ENCODE peak calls at places on chromosomes 16 and 17, in seven cellular contexts. One of them, this sample, is unnamed.

GRCh38 chr17:58172369-58173071 is 5.7 kb downstream of the OR4D2 start:
- DNase-seq in left cardiac atrium: no peak
- DNase-seq in EL: peak; percentile 34
- DNase-seq in activated gamma-delta T cell treated with anti-CD3 and anti-CD28 coated beads, Interleukin-2, amount 50 U/mL, for 16 hours: peak; percentile 13
- DNase-seq in Kasumi-1: peak; percentile 37
- DNase-seq in pancreas: no peak
- DNase-seq in A172: peak; percentile 28
- DNase-seq in this sample: no peak

GRCh38 chr17:2179615-2180295 is 123.8 kb downstream of the SMG6 start:
- DNase-seq in EL: peak; percentile 88
- DNase-seq in Kasumi-1: no peak
- DNase-seq in activated gamma-delta T cell treated with anti-CD3 and anti-CD28 coated beads, Interleukin-2, amount 50 U/mL, for 16 hours: no peak
- DNase-seq in left cardiac atrium: peak; percentile 89
- DNase-seq in pancreas: peak; percentile 63
- DNase-seq in A172: peak; percentile 90
- DNase-seq in this sample: peak; percentile 97

GRCh38 chr16:88878967-88879787 is 12.7 kb upstream of the PABPN1L start:
- DNase-seq in activated gamma-delta T cell treated with anti-CD3 and anti-CD28 coated beads, Interleukin-2, amount 50 U/mL, for 16 hours: no peak
- DNase-seq in EL: no peak
- DNase-seq in Kasumi-1: no peak
- DNase-seq in left cardiac atrium: no peak
- DNase-seq in pancreas: no peak
- DNase-seq in A172: no peak
- DNase-seq in this sample: no peak

GRCh38 chr17:45768000-45768399 is 16.1 kb upstream of the CRHR1 start:
- DNase-seq in Kasumi-1: no peak
- DNase-seq in A172: peak; percentile 17
- DNase-seq in pancreas: no peak
- DNase-seq in activated gamma-delta T cell treated with anti-CD3 and anti-CD28 coated beads, Interleukin-2, amount 50 U/mL, for 16 hours: no peak
- DNase-seq in left cardiac atrium: no peak
- DNase-seq in EL: no peak
- DNase-seq in this sample: no peak

GRCh38 chr17:58309918-58310259 is 18.7 kb downstream of the TSPOAP1 start:
- DNase-seq in pancreas: no peak
- DNase-seq in EL: no peak
- DNase-seq in Kasumi-1: no peak
- DNase-seq in A172: no peak
- DNase-seq in activated gamma-delta T cell treated with anti-CD3 and anti-CD28 coated beads, Interleukin-2, amount 50 U/mL, for 16 hours: no peak
- DNase-seq in left cardiac atrium: peak; percentile 5
- DNase-seq in this sample: no peak

GRCh38 chr16:46885960-46886763 is 2.0 kb downstream of the GPT2 start:
- DNase-seq in A172: no peak
- DNase-seq in EL: no peak
- DNase-seq in Kasumi-1: no peak
- DNase-seq in activated gamma-delta T cell treated with anti-CD3 and anti-CD28 coated beads, Interleukin-2, amount 50 U/mL, for 16 hours: no peak
- DNase-seq in left cardiac atrium: peak; percentile 47
- DNase-seq in pancreas: peak; percentile 75
- DNase-seq in this sample: no peak

GRCh38 chr16:58471209-58471975 is 28.6 kb upstream of the NDRG4 start:
- DNase-seq in left cardiac atrium: no peak
- DNase-seq in Kasumi-1: no peak
- DNase-seq in activated gamma-delta T cell treated with anti-CD3 and anti-CD28 coated beads, Interleukin-2, amount 50 U/mL, for 16 hours: no peak
- DNase-seq in A172: peak; percentile 21
- DNase-seq in EL: no peak
- DNase-seq in pancreas: no peak
- DNase-seq in this sample: no peak

GRCh38 chr17:2084129-2084765 is 29.3 kb downstream of the HIC1 start:
- DNase-seq in pancreas: no peak
- DNase-seq in left cardiac atrium: peak; percentile 76
- DNase-seq in Kasumi-1: no peak
- DNase-seq in EL: peak; percentile 87
- DNase-seq in activated gamma-delta T cell treated with anti-CD3 and anti-CD28 coated beads, Interleukin-2, amount 50 U/mL, for 16 hours: no peak
- DNase-seq in A172: peak; percentile 82
- DNase-seq in this sample: peak; percentile 81

GRCh38 chr17:78709119-78709681 is 72.9 kb downstream of the CYTH1 start:
- DNase-seq in pancreas: no peak
- DNase-seq in left cardiac atrium: no peak
- DNase-seq in EL: no peak
- DNase-seq in Kasumi-1: no peak
- DNase-seq in A172: no peak
- DNase-seq in activated gamma-delta T cell treated with anti-CD3 and anti-CD28 coated beads, Interleukin-2, amount 50 U/mL, for 16 hours: no peak
- DNase-seq in this sample: no peak

GRCh38 chr17:2125013-2125535 is 70.2 kb downstream of the HIC1 start:
- DNase-seq in left cardiac atrium: no peak
- DNase-seq in pancreas: no peak
- DNase-seq in activated gamma-delta T cell treated with anti-CD3 and anti-CD28 coated beads, Interleukin-2, amount 50 U/mL, for 16 hours: no peak
- DNase-seq in A172: no peak
- DNase-seq in Kasumi-1: no peak
- DNase-seq in EL: peak; percentile 71
- DNase-seq in this sample: peak; percentile 12

GRCh38 chr17:17859909-17860760 is 23.3 kb upstream of the SREBF1 start:
- DNase-seq in Kasumi-1: peak; percentile 14
- DNase-seq in A172: peak; percentile 70
- DNase-seq in EL: peak; percentile 65
- DNase-seq in left cardiac atrium: peak; percentile 73
- DNase-seq in activated gamma-delta T cell treated with anti-CD3 and anti-CD28 coated beads, Interleukin-2, amount 50 U/mL, for 16 hours: peak; percentile 58
- DNase-seq in pancreas: peak; percentile 65
- DNase-seq in this sample: peak; percentile 44

GRCh38 chr16:79286646-79287423 is 313.7 kb downstream of the MAF start:
- DNase-seq in EL: no peak
- DNase-seq in pancreas: peak; percentile 71
- DNase-seq in Kasumi-1: no peak
- DNase-seq in activated gamma-delta T cell treated with anti-CD3 and anti-CD28 coated beads, Interleukin-2, amount 50 U/mL, for 16 hours: no peak
- DNase-seq in A172: no peak
- DNase-seq in left cardiac atrium: peak; percentile 27
- DNase-seq in this sample: no peak

GRCh38 chr17:4678448-4679026 is 25.4 kb downstream of the PELP1 start:
- DNase-seq in pancreas: no peak
- DNase-seq in left cardiac atrium: no peak
- DNase-seq in Kasumi-1: no peak
- DNase-seq in A172: peak; percentile 83
- DNase-seq in EL: peak; percentile 98
- DNase-seq in activated gamma-delta T cell treated with anti-CD3 and anti-CD28 coated beads, Interleukin-2, amount 50 U/mL, for 16 hours: no peak
- DNase-seq in this sample: peak; percentile 82

GRCh38 chr17:41301916-41302901 is at the start of gene KRTAP29-1:
- DNase-seq in A172: no peak
- DNase-seq in activated gamma-delta T cell treated with anti-CD3 and anti-CD28 coated beads, Interleukin-2, amount 50 U/mL, for 16 hours: no peak
- DNase-seq in Kasumi-1: no peak
- DNase-seq in EL: no peak
- DNase-seq in left cardiac atrium: peak; percentile 44
- DNase-seq in pancreas: no peak
- DNase-seq in this sample: no peak

GRCh38 chr17:2089021-2089422 is 34.1 kb downstream of the HIC1 start:
- DNase-seq in A172: no peak
- DNase-seq in activated gamma-delta T cell treated with anti-CD3 and anti-CD28 coated beads, Interleukin-2, amount 50 U/mL, for 16 hours: no peak
- DNase-seq in EL: peak; percentile 64
- DNase-seq in pancreas: no peak
- DNase-seq in Kasumi-1: no peak
- DNase-seq in left cardiac atrium: no peak
- DNase-seq in this sample: peak; percentile 58

GRCh38 chr16:50308237-50308965 is 42.0 kb downstream of the ADCY7 start:
- DNase-seq in left cardiac atrium: no peak
- DNase-seq in activated gamma-delta T cell treated with anti-CD3 and anti-CD28 coated beads, Interleukin-2, amount 50 U/mL, for 16 hours: no peak
- DNase-seq in EL: no peak
- DNase-seq in Kasumi-1: no peak
- DNase-seq in A172: no peak
- DNase-seq in pancreas: no peak
- DNase-seq in this sample: no peak

This sample was measured in AG10803.